ENCODE peak calls at places on chromosomes 1 and 21, in eight cellular contexts. B is heart right ventricle; F is pancreas; X is IMR-90; T is kidney; S is effector memory CD4-positive, alpha-beta T cell; N is right atrium auricular region; P is sigmoid colon. M is an unnamed sample. For H3K9me3, the result is how much of the 10 kb centered on the place peaks cover.

GRCh38 chr1:6125366-6125765 is 54.8 kb downstream of the CHD5 start:
- DNase-seq in T (peak), P (peak), F (no peak), N (no peak), B (peak), S (no peak), X (no peak), M (peak)

GRCh38 chr1:162128693-162129356 is 59.3 kb downstream of the NOS1AP start:
- DNase-seq in B (no peak), F (no peak), N (no peak), X (no peak), P (no peak), S (no peak), T (no peak), M (no peak)

GRCh38 chr1:172203135-172203823 is 217.2 kb upstream of the C1orf105 start:
- DNase-seq in F (no peak), S (no peak), T (no peak), P (no peak), B (no peak), X (peak), N (no peak), M (no peak)

GRCh38 chr1:214579183-214579582 is 23.8 kb upstream of the CENPF start:
- DNase-seq in T (no peak), B (no peak), P (no peak), N (no peak), S (no peak), F (no peak), X (no peak), M (no peak)

GRCh38 chr1:150006881-150007401 is 3.6 kb downstream of the OTUD7B start:
- DNase-seq in T (no peak), F (no peak), X (peak), B (no peak), S (no peak), N (no peak), P (no peak), M (peak)

GRCh38 chr1:46003315-46003714 is 129.1 kb downstream of the PIK3R3 start:
- DNase-seq in B (no peak), F (no peak), N (no peak), P (no peak), S (no peak), T (no peak), X (no peak), M (no peak)

GRCh38 chr1:32684167-32684811 is 18.3 kb downstream of the SYNC start:
- DNase-seq in X (peak), N (no peak), T (peak), B (no peak), S (no peak), F (no peak), P (peak), M (no peak)

GRCh38 chr21:33682992-33683627 is 40.8 kb downstream of the ITSN1 start:
- DNase-seq in X (peak), B (no peak), P (no peak), T (no peak), N (no peak), F (no peak), S (no peak), M (no peak)

GRCh38 chr1:176786274-176786673 is 323.3 kb downstream of the PAPPA2 start:
- DNase-seq in X (no peak), T (no peak), S (no peak), N (no peak), B (no peak), P (no peak), F (no peak), M (no peak)

GRCh38 chr1:27719286-27720251 is 6.2 kb upstream of the FAM76A start:
- DNase-seq in N (no peak), P (no peak), F (no peak), B (no peak), T (no peak), S (no peak), X (peak), M (peak)

GRCh38 chr1:203692565-203693470 is 66.2 kb downstream of the ATP2B4 start:
- DNase-seq in F (peak), S (no peak), B (peak), X (peak), T (peak), N (peak), P (peak), M (peak)

GRCh38 chr1:177945943-177946650 is 23.8 kb downstream of the SEC16B start:
- DNase-seq in P (no peak), B (peak), S (no peak), X (peak), T (peak), F (peak), N (no peak), M (no peak)

GRCh38 chr1:214473392-214473791 is 78.0 kb downstream of the PTPN14 start:
- DNase-seq in X (peak), B (no peak), P (no peak), T (no peak), N (no peak), F (no peak), S (no peak), M (no peak)

GRCh38 chr1:179996099-179996498 is 41.5 kb downstream of the CEP350 start:
- DNase-seq in F (no peak), P (no peak), S (no peak), T (no peak), B (no peak), N (no peak), X (no peak), M (no peak)

GRCh38 chr1:179599623-179600249 is 8.1 kb downstream of the TDRD5 start:
- DNase-seq in N (no peak), T (no peak), B (no peak), F (no peak), X (peak), P (no peak), S (no peak), M (no peak)

GRCh38 chr1:23470282-23471070 is 13.5 kb downstream of the ASAP3 start:
- DNase-seq in N (peak), F (no peak), X (peak), S (no peak), T (peak), B (peak), P (peak), M (peak)

GRCh38 chr1:90963236-90963635 is 58.6 kb downstream of the ZNF644 start:
- DNase-seq in P (no peak), B (no peak), T (no peak), S (no peak), F (no peak), N (no peak), X (no peak), M (no peak)

GRCh38 chr1:90952906-90953305 is 68.9 kb downstream of the ZNF644 start:
- DNase-seq in B (no peak), T (no peak), F (no peak), X (no peak), S (no peak), P (no peak), N (no peak), M (no peak)

GRCh38 chr1:90959352-90960206 is 62.3 kb downstream of the ZNF644 start:
- DNase-seq in P (no peak), X (peak), T (no peak), B (no peak), S (no peak), F (no peak), N (no peak), M (no peak)

GRCh38 chr1:90955769-90956168 is 66.1 kb downstream of the ZNF644 start:
- DNase-seq in F (no peak), B (no peak), P (no peak), X (no peak), T (no peak), N (no peak), S (no peak), M (no peak)

DNA sequence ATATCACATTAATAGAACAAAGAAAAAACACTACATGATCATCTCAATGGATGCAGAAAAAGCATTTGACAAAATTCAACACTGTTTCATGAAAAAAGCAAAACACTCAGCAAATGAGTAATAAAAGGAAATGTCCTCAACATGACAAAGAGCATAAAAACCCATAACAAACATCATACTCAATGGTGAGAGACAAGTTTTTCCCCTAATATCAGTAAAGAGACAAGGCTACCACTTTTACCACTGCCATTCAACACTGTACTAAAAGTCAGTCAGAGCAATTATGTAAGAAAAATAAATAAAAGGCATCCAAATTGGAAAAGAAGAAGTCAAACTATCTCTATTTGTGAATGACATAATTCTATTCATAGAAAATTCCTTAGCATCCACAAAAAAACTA is 64.3 kb downstream of the ZNF644 start:
- DNase-seq in P (no peak), X (no peak), T (no peak), S (no peak), B (no peak), F (no peak), N (no peak), M (no peak)
- H3K9me3 ChIP-seq in P (under half), X (under half), T (under half), S (under half), B (under half), F (under half), N (under half), M (under half)

DNA sequence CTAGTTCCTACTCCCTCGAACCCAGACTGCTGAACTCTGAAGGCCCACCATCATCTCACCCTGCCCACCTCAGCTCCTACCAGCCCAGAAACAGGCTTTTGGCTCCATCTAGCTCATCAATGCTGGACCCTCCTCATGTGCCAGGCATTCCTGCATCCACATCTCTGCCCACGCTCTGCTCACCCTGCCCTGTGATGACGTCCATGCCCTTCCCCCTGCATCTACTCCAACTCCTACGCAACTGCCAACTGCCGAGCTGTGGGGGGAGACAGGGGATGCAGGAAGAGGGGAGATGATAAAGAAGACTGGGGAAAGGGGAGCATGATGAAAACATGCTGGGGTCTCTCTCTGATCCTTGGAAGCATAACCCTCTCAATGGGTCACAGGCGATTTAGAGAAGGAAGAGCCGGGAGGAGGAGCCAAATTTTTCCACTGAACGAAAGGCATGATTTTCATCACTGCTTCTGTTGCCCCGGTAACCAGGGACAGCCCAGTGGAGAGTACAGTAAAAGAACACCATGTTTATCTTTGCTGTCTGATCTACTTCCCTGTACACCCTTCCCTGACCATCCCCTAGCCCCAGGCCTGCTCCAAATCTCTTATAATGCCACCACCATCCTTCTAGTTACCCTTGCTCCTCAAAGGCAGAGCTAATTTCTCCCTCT is 44.3 kb downstream of the CD34 start:
- DNase-seq in B (no peak), T (no peak), P (peak), X (peak), N (peak), S (no peak), F (no peak), M (no peak)
- H3K4me3 ChIP-seq in B (peak), T (peak), P (peak), X (no peak), N (peak), S (peak), F (no peak), M (no peak)

GRCh38 chr1:49187054-49187453 is 410.4 kb upstream of the BEND5 start:
- DNase-seq in N (no peak), X (no peak), B (no peak), F (no peak), P (no peak), S (no peak), T (no peak), M (no peak)

GRCh38 chr1:49185455-49185980 is 408.8 kb upstream of the BEND5 start:
- DNase-seq in P (no peak), S (no peak), X (no peak), T (no peak), F (no peak), B (no peak), N (no peak), M (no peak)

GRCh38 chr1:49181033-49181432 is 404.3 kb upstream of the BEND5 start:
- DNase-seq in S (no peak), F (no peak), B (no peak), N (no peak), X (no peak), P (no peak), T (no peak), M (no peak)

DNA sequence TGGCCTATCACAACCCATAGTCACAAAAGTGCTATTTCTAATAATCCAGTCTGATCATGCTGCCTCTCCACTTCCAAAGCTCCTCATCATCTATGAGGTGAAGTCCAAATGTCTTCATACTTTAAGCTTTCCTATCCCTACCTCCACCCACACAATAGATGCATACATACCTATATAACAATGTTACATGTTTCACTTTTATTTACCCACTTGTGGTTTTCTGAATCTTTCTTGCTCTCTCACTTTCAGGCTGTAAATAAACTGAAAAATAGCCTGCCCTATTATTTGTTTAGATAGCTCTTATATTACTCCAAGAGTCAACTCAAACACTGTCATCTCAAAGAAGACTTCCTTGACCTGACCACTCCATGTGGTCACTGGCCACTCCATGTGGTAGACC is 406.8 kb upstream of the BEND5 start:
- DNase-seq in S (no peak), X (no peak), B (no peak), T (no peak), F (no peak), N (no peak), P (no peak), M (no peak)
- H3K9me3 ChIP-seq in S (under half), X (under half), B (under half), T (under half), F (under half), N (under half), P (under half), M (under half)

GRCh38 chr1:20212685-20213331 is 26.5 kb upstream of the PLA2G2C start:
- DNase-seq in F (peak), B (peak), N (peak), T (peak), X (peak), P (peak), S (peak), M (peak)

GRCh38 chr1:20215716-20216115 is 29.4 kb upstream of the PLA2G2C start:
- DNase-seq in X (no peak), S (no peak), F (no peak), P (no peak), T (no peak), N (no peak), B (no peak), M (no peak)

GRCh38 chr1:20212099-20212684 is 25.9 kb upstream of the PLA2G2C start:
- DNase-seq in N (no peak), T (no peak), S (no peak), X (no peak), P (no peak), B (no peak), F (no peak), M (no peak)

GRCh38 chr1:20219991-20220390 is 33.7 kb upstream of the PLA2G2C start:
- DNase-seq in F (no peak), B (no peak), N (no peak), X (no peak), P (no peak), T (no peak), S (no peak), M (no peak)

GRCh38 chr1:20216574-20216973 is 30.3 kb upstream of the PLA2G2C start:
- DNase-seq in F (no peak), B (no peak), T (no peak), X (peak), N (no peak), P (no peak), S (no peak), M (no peak)
- H3K4me3 ChIP-seq in F (no peak), B (no peak), T (no peak), X (no peak), N (no peak), P (no peak), S (no peak), M (no peak)

GRCh38 chr1:4624801-4625200 is 29.6 kb upstream of the AJAP1 start:
- DNase-seq in P (peak), S (no peak), X (no peak), F (no peak), N (no peak), T (no peak), B (no peak), M (no peak)

GRCh38 chr1:4626560-4627319 is 27.7 kb upstream of the AJAP1 start:
- DNase-seq in N (no peak), F (no peak), T (no peak), X (no peak), S (no peak), B (no peak), P (peak), M (peak)

GRCh38 chr1:4628992-4629391 is 25.4 kb upstream of the AJAP1 start:
- DNase-seq in F (no peak), T (no peak), B (no peak), P (no peak), X (no peak), S (no peak), N (no peak), M (no peak)

GRCh38 chr1:4626061-4626460 is 28.3 kb upstream of the AJAP1 start:
- DNase-seq in N (no peak), X (no peak), S (no peak), T (no peak), F (no peak), B (no peak), P (peak), M (no peak)

DNA sequence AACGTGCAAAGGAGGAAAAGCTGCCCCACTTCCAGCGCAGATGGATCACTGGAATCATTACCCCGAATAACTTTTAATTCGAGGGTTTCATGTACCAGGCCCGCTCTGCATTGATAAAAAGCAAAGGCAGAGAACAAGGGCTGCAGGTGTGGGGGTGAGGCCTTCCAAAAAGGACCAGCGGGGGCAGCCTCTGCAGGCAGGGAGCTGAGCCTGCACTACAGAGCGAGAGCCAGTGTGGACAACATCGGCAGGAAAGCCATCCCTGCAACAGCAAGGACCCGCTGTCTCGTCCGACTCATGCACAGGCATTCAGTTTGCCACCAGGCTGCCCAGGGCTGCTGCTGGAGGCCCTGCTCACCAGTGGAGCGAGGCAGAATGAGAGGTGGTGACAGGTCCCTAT is 27.1 kb upstream of the AJAP1 start:
- DNase-seq in B (no peak), S (no peak), N (no peak), P (peak), X (no peak), T (no peak), F (no peak), M (no peak)
- H3K9me3 ChIP-seq in B (under half), S (under half), N (under half), P (under half), X (half or more), T (under half), F (under half), M (under half)

DNA sequence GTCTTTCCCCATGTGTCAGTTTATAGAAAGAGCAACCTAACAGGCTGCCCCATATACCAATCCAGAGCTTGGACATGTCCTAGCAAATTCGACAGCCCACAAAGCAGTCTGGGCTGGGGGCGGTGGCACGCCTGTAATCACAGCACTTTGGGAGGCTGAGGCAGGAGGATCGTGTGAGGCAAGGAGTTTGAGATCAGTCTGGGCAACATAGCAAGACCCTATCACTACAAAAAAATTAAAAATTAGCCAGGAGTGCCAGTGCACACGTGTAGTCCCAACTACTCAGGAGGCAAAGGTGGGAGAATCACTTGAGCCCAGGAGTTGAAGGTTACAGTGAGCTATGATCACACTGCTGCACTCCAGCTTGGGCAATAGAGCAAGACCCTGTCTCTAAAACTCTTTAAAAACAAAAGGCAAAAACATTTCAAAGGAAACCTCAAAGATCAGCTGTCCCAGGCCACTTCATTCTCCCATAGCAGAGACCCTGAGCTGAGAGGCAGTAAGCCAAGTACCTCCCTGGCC is 54.4 kb downstream of the SETD4 start:
- DNase-seq in P (no peak), X (no peak), B (no peak), N (no peak), S (no peak), T (no peak), F (no peak), M (no peak)
- H3K4me3 ChIP-seq in P (peak), X (no peak), B (no peak), N (no peak), S (no peak), T (no peak), F (no peak), M (peak)